ENCODE peak calls at places on chromosomes 3 and 15, in eight cellular contexts. G is heart left ventricle, T is body of pancreas, S is IMR-90, C is ovary, B is testis, N is stomach, Z is spleen. E is an unnamed sample.
A peak's percentile ranks its signal among the peaks of the same experiment; 100 is the strongest.

GRCh38 chr15:80549712-80550111 is 145.4 kb upstream of the ABHD17C start:
- DNase-seq in G (no peak), T (no peak), S (no peak), C (no peak), B (no peak), N (no peak), Z (no peak), E (no peak)

GRCh38 chr3:76631251-76631650 is 408.6 kb upstream of the ROBO2 start:
- DNase-seq in G (no peak), T (no peak), S (no peak), C (no peak), B (no peak), N (no peak), Z (no peak), E (no peak)

GRCh38 chr3:81352867-81353266 is 408.6 kb downstream of the GBE1 start:
- DNase-seq in G (no peak), T (no peak), S (peak; percentile 8), C (no peak), B (no peak), N (no peak), Z (no peak), E (no peak)

GRCh38 chr3:114562557-114562956 is 268.7 kb downstream of the TIGIT start:
- DNase-seq in G (no peak), T (no peak), S (no peak), C (no peak), B (no peak), N (no peak), Z (no peak), E (no peak)

GRCh38 chr15:70426065-70426821 is 328.5 kb upstream of the TLE3 start:
- DNase-seq in G (no peak), T (no peak), S (peak; percentile 40), C (no peak), B (no peak), N (no peak), Z (no peak), E (no peak)

GRCh38 chr3:171976526-171976925 is 62.9 kb upstream of the FNDC3B start:
- DNase-seq in G (no peak), T (no peak), S (peak; percentile 81), C (no peak), B (no peak), N (no peak), Z (no peak), E (no peak)

GRCh38 chr3:78003090-78003489 is 963.2 kb downstream of the ROBO2 start:
- DNase-seq in G (no peak), T (no peak), S (no peak), C (no peak), B (no peak), N (no peak), Z (no peak), E (no peak)

GRCh38 chr3:24598691-24599090 is 104.0 kb upstream of the THRB start:
- DNase-seq in G (no peak), T (no peak), S (no peak), C (no peak), B (no peak), N (no peak), Z (no peak), E (no peak)

GRCh38 chr3:59641169-59641914 is 591.5 kb upstream of the CFAP20DC start:
- DNase-seq in G (peak; percentile 43), T (peak; percentile 20), S (peak; percentile 9), C (no peak), B (peak; percentile 59), N (no peak), Z (no peak), E (peak; percentile 16)

GRCh38 chr3:62870321-62870720 is 4.9 kb downstream of the CADPS start:
- DNase-seq in G (no peak), T (no peak), S (peak; percentile 0), C (no peak), B (no peak), N (no peak), Z (no peak), E (no peak)

GRCh38 chr3:29514912-29515311 is 234.0 kb downstream of the RBMS3 start:
- DNase-seq in G (no peak), T (no peak), S (no peak), C (no peak), B (no peak), N (no peak), Z (no peak), E (no peak)

GRCh38 chr3:112779558-112780480 is 66.8 kb downstream of the CD200R1L start:
- DNase-seq in G (no peak), T (no peak), S (no peak), C (no peak), B (no peak), N (no peak), Z (no peak), E (no peak)

GRCh38 chr3:14238936-14239335 is 60.3 kb downstream of the LSM3 start:
- DNase-seq in G (no peak), T (no peak), S (no peak), C (no peak), B (no peak), N (no peak), Z (no peak), E (no peak)

GRCh38 chr3:10008588-10009344 is 17.5 kb upstream of the FANCD2 start:
- DNase-seq in G (peak; percentile 90), T (peak; percentile 92), S (peak; percentile 68), C (peak; percentile 79), B (peak; percentile 95), N (peak; percentile 96), Z (peak; percentile 98), E (peak; percentile 71)

GRCh38 chr3:149479621-149480325 is 5.3 kb downstream of the TM4SF4 start:
- DNase-seq in G (peak; percentile 34), T (no peak), S (peak; percentile 31), C (no peak), B (peak; percentile 43), N (no peak), Z (no peak), E (no peak)

GRCh38 chr15:60752973-60753720 is 274.2 kb upstream of the ICE2 start:
- DNase-seq in G (no peak), T (no peak), S (no peak), C (no peak), B (no peak), N (no peak), Z (no peak), E (no peak)

DNA sequence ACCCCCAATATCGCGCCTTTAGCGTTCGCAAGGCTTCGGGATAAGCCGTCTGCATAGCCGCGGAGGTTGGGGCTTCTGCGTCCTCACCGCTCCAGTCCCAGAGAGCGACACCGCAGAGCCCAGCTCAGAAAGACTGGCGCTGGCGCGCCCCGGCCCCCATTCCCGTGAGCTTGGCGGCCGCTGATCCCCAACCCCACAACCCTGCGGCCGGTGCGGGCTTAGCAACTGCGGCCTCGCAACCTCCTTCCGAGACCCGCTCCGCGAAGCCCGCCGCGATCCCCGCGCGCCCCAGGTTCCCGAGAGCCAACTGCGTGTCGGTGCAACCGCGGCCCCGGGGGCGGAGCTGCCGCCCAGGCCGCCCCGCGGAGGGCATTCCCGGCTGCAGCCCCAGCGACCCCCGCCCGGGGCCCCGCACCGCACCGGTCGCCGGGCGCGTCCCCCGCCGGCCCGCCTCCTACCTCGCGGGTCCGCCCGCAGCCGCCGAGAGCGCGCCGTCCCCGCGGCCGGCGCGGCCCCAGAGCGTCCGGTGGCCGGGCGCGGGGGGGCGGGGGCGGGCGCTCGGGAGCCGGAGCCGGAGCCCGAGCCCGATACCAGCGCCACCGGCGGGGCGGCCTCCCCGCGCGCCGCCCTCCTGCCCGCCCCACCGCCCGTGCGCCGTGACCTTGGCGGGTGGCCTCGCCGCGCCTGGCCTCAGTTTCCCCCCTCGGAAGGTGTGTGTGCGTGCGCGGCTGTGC is 79.4 kb downstream of the IQSEC1 start:
- DNase-seq in G (no peak), T (peak; percentile 47), S (no peak), C (no peak), B (no peak), N (peak; percentile 46), Z (peak; percentile 90), E (no peak)
- H3K4me1 ChIP-seq in G (peaks cover 12% of the 10 kb centered on the region), T (peaks cover 39% of the 10 kb centered on the region), S (peaks cover 37% of the 10 kb centered on the region), C (peaks cover 3% of the 10 kb centered on the region), B (peaks cover 9% of the 10 kb centered on the region), N (peaks cover 46% of the 10 kb centered on the region), Z (peaks cover 96% of the 10 kb centered on the region), E (peaks cover 23% of the 10 kb centered on the region)

GRCh38 chr3:19792388-19792787 is 141.6 kb downstream of the EFHB start:
- DNase-seq in G (no peak), T (no peak), S (no peak), C (no peak), B (no peak), N (no peak), Z (no peak), E (no peak)
- H3K27ac ChIP-seq in G (no peak overlapping the region), T (no peak overlapping the region), S (no peak overlapping the region), C (no peak overlapping the region), B (no peak overlapping the region), N (no peak overlapping the region), Z (no peak overlapping the region), E (no peak overlapping the region)

GRCh38 chr3:19945405-19946290 is 1.2 kb upstream of the RAB5A start:
- DNase-seq in G (no peak), T (peak; percentile 29), S (no peak), C (peak; percentile 12), B (peak; percentile 37), N (no peak), Z (peak; percentile 76), E (peak; percentile 15)

GRCh38 chr3:19947549-19948071 is 713 bp downstream of the RAB5A start:
- DNase-seq in G (peak; percentile 44), T (peak; percentile 53), S (peak; percentile 41), C (peak; percentile 41), B (peak; percentile 71), N (peak; percentile 37), Z (no peak), E (peak; percentile 53)

GRCh38 chr3:19948192-19948591 is 1.3 kb downstream of the RAB5A start:
- DNase-seq in G (no peak), T (no peak), S (no peak), C (no peak), B (no peak), N (no peak), Z (no peak), E (no peak)

GRCh38 chr3:19946291-19946831 is 536 bp upstream of the RAB5A start:
- DNase-seq in G (no peak), T (no peak), S (no peak), C (no peak), B (peak; percentile 43), N (no peak), Z (no peak), E (no peak)

DNA sequence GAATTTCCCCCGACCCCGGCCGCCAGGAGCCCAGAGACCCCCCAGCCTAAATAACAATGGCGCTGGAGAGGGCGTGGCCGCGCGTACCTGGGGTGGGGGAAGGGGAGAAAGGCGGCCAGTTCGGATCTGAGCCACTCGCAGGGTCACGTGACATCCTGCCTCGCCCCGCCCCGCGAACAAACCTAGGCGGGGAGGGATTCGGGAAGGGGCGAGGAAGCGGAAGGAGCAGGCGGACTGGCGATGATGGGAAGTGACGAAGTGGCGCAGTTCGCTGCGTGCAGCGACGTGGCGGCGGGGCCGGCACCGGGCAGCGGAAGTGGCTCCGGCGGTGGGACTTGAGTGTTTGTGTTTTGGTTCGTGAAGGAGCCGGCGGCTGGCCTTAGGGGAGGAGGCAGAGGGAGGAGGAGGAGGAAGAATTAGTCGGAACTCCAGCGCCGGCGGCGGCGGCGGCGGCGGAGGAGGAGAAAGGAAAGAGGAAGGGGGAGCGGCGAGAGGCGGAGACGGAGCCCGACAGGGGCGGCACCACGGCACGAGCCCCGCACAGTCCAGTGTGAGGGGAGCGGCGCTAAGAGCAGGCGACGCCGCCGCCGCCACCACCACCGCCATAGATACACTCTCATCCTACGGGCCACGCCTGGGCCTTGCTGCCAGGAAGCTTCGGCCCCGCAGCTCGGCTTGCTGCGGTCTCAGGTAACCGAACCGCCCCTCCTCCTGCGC is at the start of gene RAB5A:
- DNase-seq in G (peak; percentile 98), T (peak; percentile 98), S (peak; percentile 98), C (peak; percentile 97), B (peak; percentile 99), N (peak; percentile 98), Z (peak; percentile 99), E (peak; percentile 97)
- TF ChIP-seq POLR2A in G (no peak), T (peak; percentile 88), S (peak; percentile 87), C (peak; percentile 93), B (peak; percentile 87), N (peak; percentile 71), Z (peak; percentile 17), E (peak; percentile 88)

GRCh38 chr3:88061749-88062148 is 2.7 kb downstream of the ZNF654 start:
- DNase-seq in G (no peak), T (no peak), S (no peak), C (no peak), B (no peak), N (no peak), Z (no peak), E (no peak)
- H3K4me1 ChIP-seq in G (peaks cover 26% of the 10 kb centered on the region), T (peaks cover 34% of the 10 kb centered on the region), S (peaks cover 1% of the 10 kb centered on the region), C (peaks cover 2% of the 10 kb centered on the region), B (peaks cover 18% of the 10 kb centered on the region), N (peaks cover 55% of the 10 kb centered on the region), Z (peaks cover 81% of the 10 kb centered on the region), E (peaks cover 51% of the 10 kb centered on the region)